ENCODE peak calls at places on chromosome 4, in eight cellular contexts. Q is effector memory CD4-positive, alpha-beta T cell; N is upper lobe of right lung; I is fibroblast of lung; M is substantia nigra; A is IMR-90; J is AG04450; C is heart left ventricle. F is an unnamed sample.

GRCh38 chr4:123807187-123807586 is 410.6 kb downstream of the SPRY1 start:
- DNase-seq in I (no peak), M (no peak), N (no peak), J (no peak), A (no peak), C (no peak), Q (no peak), F (no peak)

GRCh38 chr4:38468491-38468890 is 195.5 kb upstream of the KLF3 start:
- DNase-seq in M (no peak), I (no peak), N (no peak), J (no peak), C (no peak), Q (no peak), A (no peak), F (no peak)

GRCh38 chr4:70511365-70511764 is 7.0 kb upstream of the AMTN start:
- DNase-seq in I (no peak), A (no peak), C (no peak), N (no peak), Q (no peak), M (no peak), J (no peak), F (no peak)

GRCh38 chr4:171342646-171343045 is 470.6 kb upstream of the GALNTL6 start:
- DNase-seq in Q (no peak), A (no peak), J (no peak), M (no peak), I (no peak), C (no peak), N (no peak), F (no peak)

GRCh38 chr4:13918110-13918509 is 290.6 kb upstream of the BOD1L1 start:
- DNase-seq in I (peak), J (peak), C (no peak), Q (no peak), A (peak), M (no peak), N (no peak), F (no peak)

GRCh38 chr4:123444298-123444731 is 47.7 kb downstream of the SPRY1 start:
- DNase-seq in I (peak), M (peak), N (peak), Q (no peak), A (peak), J (no peak), C (no peak), F (peak)

GRCh38 chr4:54228563-54229501 is at the start of gene PDGFRA:
- DNase-seq in C (peak), Q (no peak), I (peak), M (no peak), A (peak), J (peak), N (no peak), F (no peak)

GRCh38 chr4:139951051-139951450 is 202.9 kb downstream of the MAML3 start:
- DNase-seq in I (peak), C (no peak), M (peak), Q (no peak), J (no peak), N (no peak), A (no peak), F (no peak)

GRCh38 chr4:84915396-84915780 is 51.1 kb downstream of the WDFY3 start:
- DNase-seq in I (no peak), Q (no peak), C (no peak), J (no peak), A (peak), M (no peak), N (no peak), F (no peak)
- H3K27ac ChIP-seq in I (no peak), Q (no peak), C (no peak), J (no peak), A (no peak), M (no peak), N (no peak), F (peak)

DNA sequence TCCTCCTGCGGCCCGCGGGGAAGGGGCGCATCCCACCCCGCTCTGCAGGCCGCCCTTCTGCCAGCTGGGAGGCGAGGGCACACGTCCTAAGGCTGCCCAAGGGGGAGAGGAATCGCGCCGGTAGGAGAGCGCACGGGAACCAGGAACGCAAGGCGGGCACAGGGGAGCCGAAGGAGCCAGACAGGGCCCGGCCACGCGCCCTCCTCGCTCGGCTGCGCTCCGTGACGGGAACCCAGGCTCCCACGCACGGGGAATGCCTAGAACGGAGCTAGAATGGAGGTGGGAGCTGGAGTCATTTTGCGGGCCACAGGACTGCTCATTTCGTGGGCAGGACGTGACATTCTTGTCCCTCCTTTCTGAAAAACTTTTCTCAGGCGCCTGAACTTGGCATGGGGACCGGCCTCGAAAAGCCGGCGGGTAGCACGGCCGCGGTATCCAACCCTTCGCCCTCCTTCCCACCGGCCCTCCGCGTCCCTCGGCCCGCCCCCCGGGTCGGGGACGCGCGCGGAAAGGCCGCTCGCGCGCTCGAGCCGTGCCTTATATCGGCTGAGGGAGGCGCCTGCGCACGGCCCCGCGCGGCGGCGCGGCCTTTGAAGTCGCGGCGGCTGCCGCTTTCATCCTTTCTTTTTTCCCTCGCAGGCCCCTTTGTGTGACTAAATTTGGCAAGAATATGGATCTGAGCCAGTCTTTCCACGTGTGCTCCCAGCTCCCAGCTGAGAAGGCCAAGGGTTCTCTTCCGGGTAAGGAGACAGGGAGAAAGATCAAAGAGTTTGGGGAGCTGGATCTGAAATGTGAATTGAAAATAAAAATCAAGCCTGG is 4.3 kb upstream of the LEF1 start:
- DNase-seq in N (peak), C (peak), I (peak), J (no peak), M (no peak), A (no peak), Q (peak), F (no peak)
- H3K27ac ChIP-seq in N (peak), C (no peak), I (no peak), J (no peak), M (peak), A (no peak), Q (peak), F (no peak)

GRCh38 chr4:93317046-93317445 is 511.5 kb upstream of the ATOH1 start:
- DNase-seq in M (no peak), C (no peak), A (no peak), J (no peak), N (no peak), I (no peak), Q (no peak), F (no peak)
- H3K27ac ChIP-seq in M (no peak), C (no peak), A (no peak), J (no peak), N (no peak), I (no peak), Q (no peak), F (no peak)

GRCh38 chr4:178556796-178557195 is 1114.6 kb upstream of the AGA start:
- DNase-seq in N (no peak), I (no peak), C (no peak), A (no peak), Q (no peak), J (no peak), M (no peak), F (no peak)
- H3K27ac ChIP-seq in N (no peak), I (no peak), C (no peak), A (no peak), Q (no peak), J (no peak), M (no peak), F (no peak)

DNA sequence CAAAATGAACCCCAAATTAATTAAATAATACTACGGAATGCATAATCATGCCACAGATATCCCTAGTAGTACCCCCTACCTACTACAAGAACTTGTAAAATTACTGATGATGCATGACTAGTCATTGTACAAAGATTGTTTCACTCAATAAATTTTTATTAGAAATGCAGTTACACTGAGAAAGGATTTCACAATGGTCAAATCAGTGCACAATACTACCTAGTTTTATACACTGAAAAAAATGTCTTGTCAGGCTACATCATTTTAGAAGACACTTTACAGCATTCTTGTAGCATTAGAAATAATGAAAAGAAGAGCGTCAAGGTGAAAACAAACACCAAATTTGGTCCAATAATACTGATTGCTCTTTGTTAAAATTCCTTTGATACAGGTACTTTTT is 178.8 kb downstream of the GPM6A start:
- DNase-seq in M (no peak), C (no peak), J (no peak), Q (no peak), I (no peak), A (no peak), N (no peak), F (no peak)
- H3K27ac ChIP-seq in M (no peak), C (no peak), J (no peak), Q (no peak), I (no peak), A (no peak), N (no peak), F (no peak)

GRCh38 chr4:58603951-58604350 is 1493.8 kb upstream of the IGFBP7 start:
- DNase-seq in M (no peak), J (no peak), A (no peak), C (no peak), N (no peak), I (no peak), Q (no peak), F (no peak)
- H3K27ac ChIP-seq in M (no peak), J (no peak), A (no peak), C (no peak), N (no peak), I (no peak), Q (no peak), F (no peak)

F was measured in HL-60.